ENCODE peak calls at places on chromosomes 5 and 9, in four cellular contexts. F is MM.1S, E is IMR-90, K is neural progenitor cell. V is an unnamed sample. For H3K9me3, the result is how much of the 10 kb centered on the place peaks cover.

GRCh38 chr9:122192261-122192875 is 32.7 kb downstream of the MORN5 start:
- DNase-seq in F (peak), K (no peak), E (no peak), V (no peak)

GRCh38 chr5:146199216-146199815 is 4.1 kb upstream of the RBM27 start:
- DNase-seq in F (no peak), E (no peak), K (no peak), V (no peak)

GRCh38 chr5:180118391-180118791 is 46.8 kb upstream of the RNF130 start:
- DNase-seq in F (no peak), K (no peak), E (no peak), V (no peak)

GRCh38 chr9:129624168-129624759 is 1.7 kb upstream of the NTMT1 start:
- DNase-seq in K (peak), F (peak), E (peak), V (peak)

GRCh38 chr9:83477571-83477970 is 60.6 kb downstream of the FRMD3 start:
- DNase-seq in E (no peak), F (no peak), K (no peak), V (no peak)

GRCh38 chr5:96312383-96312782 is 120.7 kb downstream of the PCSK1 start:
- DNase-seq in E (no peak), K (no peak), F (peak), V (no peak)

GRCh38 chr5:97528941-97529340 is 345.9 kb upstream of the RIOK2 start:
- DNase-seq in E (peak), F (no peak), K (no peak), V (peak)

GRCh38 chr5:101943784-101944183 is 352.3 kb downstream of the SLCO4C1 start:
- DNase-seq in K (no peak), F (no peak), E (no peak), V (no peak)

GRCh38 chr9:100486479-100487176 is 13.7 kb downstream of the TMEFF1 start:
- DNase-seq in F (peak), K (no peak), E (no peak), V (no peak)

GRCh38 chr9:77325058-77325457 is 147.7 kb downstream of the VPS13A start:
- DNase-seq in E (no peak), K (no peak), F (no peak), V (no peak)

GRCh38 chr5:179080724-179081123 is 20.6 kb downstream of the ZNF354C start:
- DNase-seq in F (no peak), K (no peak), E (no peak), V (no peak)
- H3K9me3 ChIP-seq in F (under half), K (half or more), E (half or more), V (half or more)

DNA sequence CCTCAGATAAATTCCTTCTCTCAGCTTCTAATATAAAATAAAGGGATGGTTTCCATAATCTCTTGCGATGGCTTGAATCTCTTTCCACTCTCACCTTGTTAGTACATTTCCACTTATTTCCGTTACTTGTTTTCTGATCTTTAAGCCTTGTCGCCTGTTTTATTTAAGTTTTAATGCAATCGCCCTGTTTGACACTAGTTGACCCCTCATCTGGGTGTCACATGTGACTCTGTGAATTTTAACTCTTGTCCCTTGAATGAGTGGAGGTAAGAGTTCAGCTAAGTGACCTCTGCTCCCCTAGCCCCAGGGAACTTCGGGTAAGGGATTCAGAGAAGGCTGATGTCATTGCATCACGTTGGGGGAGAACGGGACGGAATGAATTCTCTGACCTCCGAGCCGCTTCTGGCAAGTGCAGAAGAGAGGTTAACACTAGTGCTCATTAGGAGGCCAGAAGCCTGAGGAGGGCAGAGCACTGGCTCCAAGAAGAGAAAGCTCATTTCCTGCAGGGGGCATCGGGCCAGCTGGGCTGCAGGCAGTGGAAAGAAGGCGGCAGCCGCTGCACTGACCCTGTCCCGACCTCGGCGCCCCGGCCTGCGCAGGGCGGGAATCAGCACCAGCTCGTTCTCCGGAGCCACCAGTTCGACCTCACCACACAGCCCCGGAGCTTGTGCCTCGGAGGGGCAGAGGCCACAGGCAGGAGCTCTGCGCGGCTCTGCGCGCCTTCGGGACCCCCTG is 569 bp downstream of the HINT2 start:
- DNase-seq in K (peak), E (peak), F (peak), V (peak)
- H3K9ac ChIP-seq in K (peak), E (peak), F (peak), V (peak)

DNA sequence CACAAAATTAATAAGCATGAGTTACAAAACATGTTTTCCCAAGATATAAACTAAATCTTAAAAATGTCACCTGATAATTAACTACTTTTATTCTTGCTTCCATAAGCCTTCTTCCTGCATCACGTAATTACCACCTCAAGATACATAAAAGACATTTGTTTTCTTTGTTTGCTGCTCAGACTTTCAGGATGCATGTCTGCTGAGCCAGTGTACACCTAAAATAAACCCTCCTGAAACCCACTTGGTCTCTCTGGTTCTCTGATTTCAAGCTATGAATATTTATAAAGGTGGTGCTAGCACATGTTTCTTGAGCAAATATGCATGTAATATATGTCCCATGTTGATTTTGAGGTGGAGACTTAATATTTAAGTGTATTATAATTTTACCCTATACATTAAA is 1627.7 kb upstream of the CDH9 start:
- DNase-seq in F (peak), K (no peak), E (no peak), V (no peak)
- H3K9me3 ChIP-seq in F (under half), K (under half), E (under half), V (under half)

DNA sequence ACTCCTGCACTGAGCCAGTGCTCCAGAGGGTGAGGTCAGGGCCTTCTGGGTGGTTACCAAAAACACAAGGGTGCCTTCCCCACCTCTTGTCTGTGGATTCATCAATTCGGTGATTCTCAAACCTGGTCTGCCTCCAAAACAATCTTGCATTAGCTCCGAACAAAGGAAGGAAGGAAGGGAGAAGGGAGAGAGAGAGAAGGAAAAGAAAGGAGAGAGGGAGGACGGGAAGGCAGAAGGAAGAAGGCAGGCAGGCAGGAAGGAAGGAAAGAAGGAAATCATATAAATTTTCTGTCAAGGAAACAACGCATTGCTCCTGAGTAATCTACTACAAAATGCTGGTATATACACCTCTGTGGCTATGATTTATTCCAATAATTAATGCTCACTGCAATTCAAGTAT is 39.3 kb downstream of the MYO10 start:
- DNase-seq in K (no peak), E (no peak), F (no peak), V (no peak)
- H3K9ac ChIP-seq in K (no peak), E (no peak), F (no peak), V (no peak)